ENCODE peak calls at places on chromosomes 2 and 18, in six cellular contexts. K is NB4, P is fibroblast of lung, R is psoas muscle, F is GM23338, U is astrocyte of the spinal cord. W is an unnamed sample.

GRCh38 chr2:237227190-237227988 is 141.7 kb downstream of the COPS8 start:
- DNase-seq in K (peak), F (no peak), U (peak), P (peak), R (no peak), W (no peak)

GRCh38 chr2:232363784-232364615 is 14.6 kb upstream of the ALPP start:
- DNase-seq in R (peak), F (no peak), K (peak), U (peak), P (no peak), W (no peak)

GRCh38 chr2:72220170-72220569 is 72.5 kb upstream of the CYP26B1 start:
- DNase-seq in K (peak), R (no peak), P (no peak), U (no peak), F (peak), W (no peak)

GRCh38 chr18:62877448-62878221 is 162.3 kb downstream of the PHLPP1 start:
- DNase-seq in K (no peak), P (peak), U (peak), F (peak), R (no peak), W (no peak)

GRCh38 chr2:45649855-45650806 is 1.3 kb upstream of the PRKCE start:
- DNase-seq in F (peak), R (peak), K (peak), U (peak), P (peak), W (no peak)

GRCh38 chr2:108589786-108590185 is 55.5 kb downstream of the LIMS1 start:
- DNase-seq in U (no peak), F (no peak), P (peak), K (no peak), R (no peak), W (no peak)

GRCh38 chr2:224359569-224359968 is 42.3 kb downstream of the FAM124B start:
- DNase-seq in P (no peak), R (no peak), F (peak), K (peak), U (no peak), W (no peak)

GRCh38 chr2:3651686-3652516 is 6.1 kb upstream of the ALLC start:
- DNase-seq in R (no peak), K (peak), F (peak), P (peak), U (peak), W (peak)

GRCh38 chr18:58135170-58135569 is 91.1 kb downstream of the NEDD4L start:
- DNase-seq in R (no peak), P (peak), F (no peak), K (no peak), U (peak), W (no peak)

GRCh38 chr2:39738941-39739340 is 40.1 kb downstream of the THUMPD2 start:
- DNase-seq in P (peak), U (peak), F (no peak), K (no peak), R (no peak), W (no peak)

GRCh38 chr18:48075707-48076093 is 145.2 kb upstream of the SMAD2 start:
- DNase-seq in K (no peak), P (no peak), R (no peak), U (no peak), F (no peak), W (no peak)

GRCh38 chr2:65576861-65577601 is 144.6 kb upstream of the SPRED2 start:
- DNase-seq in P (peak), R (no peak), F (peak), K (no peak), U (peak), W (no peak)

GRCh38 chr2:238684362-238685326 is 163.2 kb upstream of the TWIST2 start:
- DNase-seq in R (peak), U (peak), K (peak), F (no peak), P (peak), W (no peak)

GRCh38 chr2:177692828-177693269 is 300.3 kb downstream of the AGPS start:
- DNase-seq in R (no peak), P (peak), U (no peak), F (peak), K (peak), W (no peak)

GRCh38 chr18:12976305-12976704 is 14.9 kb upstream of the CEP192 start:
- DNase-seq in U (no peak), K (no peak), R (no peak), P (no peak), F (no peak), W (no peak)

GRCh38 chr2:70069049-70069448 is 18.2 kb upstream of the PCBP1 start:
- DNase-seq in K (no peak), P (peak), U (no peak), F (no peak), R (no peak), W (no peak)

GRCh38 chr2:47008381-47009280 is 93.0 kb upstream of the MCFD2 start:
- DNase-seq in F (peak), P (peak), K (no peak), U (peak), R (peak), W (peak)

GRCh38 chr2:129777757-129778607 is 201.5 kb upstream of the RAB6C start:
- DNase-seq in R (no peak), P (no peak), K (no peak), U (no peak), F (no peak), W (no peak)

GRCh38 chr18:23135679-23136325 is 517 bp downstream of the CABLES1 start:
- DNase-seq in U (no peak), P (peak), F (peak), K (peak), R (peak), W (no peak)

GRCh38 chr18:51522821-51523220 is 325.3 kb upstream of the MEX3C start:
- DNase-seq in F (no peak), R (no peak), U (no peak), K (no peak), P (no peak), W (no peak)

GRCh38 chr2:117523267-117523666 is 291.2 kb upstream of the DDX18 start:
- DNase-seq in P (no peak), K (no peak), F (no peak), R (peak), U (peak), W (peak)

GRCh38 chr18:25284861-25285574 is 66.9 kb downstream of the ZNF521 start:
- DNase-seq in P (peak), R (peak), K (no peak), F (peak), U (peak), W (no peak)

GRCh38 chr2:69716555-69717120 is 25.3 kb upstream of the ANXA4 start:
- DNase-seq in F (no peak), R (no peak), P (peak), U (peak), K (no peak), W (no peak)

GRCh38 chr2:197080611-197081010 is 154.1 kb upstream of the PGAP1 start:
- DNase-seq in U (no peak), R (no peak), P (no peak), F (no peak), K (no peak), W (no peak)

GRCh38 chr2:207014424-207014823 is 75.1 kb downstream of the CPO start:
- DNase-seq in R (no peak), U (no peak), F (no peak), P (no peak), K (no peak), W (no peak)

GRCh38 chr2:115541808-115542207 is 1099.4 kb downstream of the DPP10 start:
- DNase-seq in R (no peak), P (no peak), F (no peak), K (no peak), U (no peak), W (no peak)
- TF ChIP-seq CTCF in R (no peak), P (no peak), F (no peak), K (no peak), U (no peak), W (no peak)

GRCh38 chr2:96108578-96109561 is 7.5 kb downstream of the ADRA2B start:
- DNase-seq in P (no peak), U (no peak), K (no peak), F (peak), R (peak), W (no peak)
- H3K4me3 ChIP-seq in P (no peak), U (no peak), K (no peak), F (peak), R (no peak), W (no peak)

GRCh38 chr2:26838121-26838906 is 9.6 kb upstream of the DPYSL5 start:
- DNase-seq in R (no peak), P (peak), K (peak), F (peak), U (peak), W (no peak)

GRCh38 chr2:26845021-26845420 is 2.9 kb upstream of the DPYSL5 start:
- DNase-seq in P (no peak), F (no peak), K (no peak), R (no peak), U (no peak), W (no peak)

GRCh38 chr2:26846334-26846863 is 1.5 kb upstream of the DPYSL5 start:
- DNase-seq in U (peak), R (peak), K (peak), P (peak), F (peak), W (peak)

GRCh38 chr2:26843041-26843440 is 4.9 kb upstream of the DPYSL5 start:
- DNase-seq in K (no peak), R (no peak), U (no peak), F (no peak), P (no peak), W (no peak)

DNA sequence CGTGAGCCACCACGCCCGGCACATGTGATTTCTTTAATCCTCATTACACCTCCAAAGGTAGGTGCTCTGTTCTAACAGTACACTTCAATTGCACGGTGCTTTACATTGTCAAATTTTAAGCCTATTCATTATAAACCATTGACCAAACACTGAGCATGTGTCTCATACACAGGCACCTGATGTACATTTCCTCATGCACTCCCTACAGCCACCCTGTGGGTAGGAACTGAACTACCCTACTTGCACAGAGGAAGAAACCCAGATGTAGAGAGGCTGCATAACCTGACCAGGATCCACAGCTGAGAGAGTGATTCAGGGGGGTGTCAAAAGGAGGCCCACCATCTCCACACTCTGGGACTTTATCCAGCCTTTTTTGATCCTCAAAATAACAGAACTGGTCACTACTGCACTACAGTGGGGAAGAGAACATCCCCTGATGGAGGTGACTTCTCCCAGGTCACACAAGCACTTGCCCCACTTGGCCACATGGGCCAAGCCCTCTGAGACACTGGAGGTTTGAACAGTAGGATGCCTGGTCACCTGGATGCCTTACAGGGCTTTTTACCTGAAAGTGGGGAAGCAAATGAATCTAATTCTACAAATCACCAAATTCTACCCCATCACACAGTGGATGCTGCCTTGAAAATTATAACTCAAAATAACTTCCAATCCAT is 6.9 kb upstream of the DPYSL5 start:
- DNase-seq in F (no peak), K (peak), R (no peak), P (no peak), U (no peak), W (no peak)
- TF ChIP-seq CTCF in F (peak), K (peak), R (no peak), P (no peak), U (no peak), W (no peak)

GRCh38 chr2:25620077-25620476 is 53.3 kb downstream of the DTNB start:
- DNase-seq in P (peak), F (no peak), R (no peak), K (peak), U (no peak), W (no peak)

GRCh38 chr2:25617948-25618646 is 55.3 kb downstream of the DTNB start:
- DNase-seq in U (peak), P (peak), K (no peak), F (no peak), R (no peak), W (peak)

GRCh38 chr2:25620711-25621110 is 52.7 kb downstream of the DTNB start:
- DNase-seq in F (no peak), U (no peak), P (no peak), R (no peak), K (no peak), W (no peak)

GRCh38 chr2:25619187-25619586 is 54.2 kb downstream of the DTNB start:
- DNase-seq in R (no peak), K (no peak), P (no peak), F (no peak), U (no peak), W (no peak)

DNA sequence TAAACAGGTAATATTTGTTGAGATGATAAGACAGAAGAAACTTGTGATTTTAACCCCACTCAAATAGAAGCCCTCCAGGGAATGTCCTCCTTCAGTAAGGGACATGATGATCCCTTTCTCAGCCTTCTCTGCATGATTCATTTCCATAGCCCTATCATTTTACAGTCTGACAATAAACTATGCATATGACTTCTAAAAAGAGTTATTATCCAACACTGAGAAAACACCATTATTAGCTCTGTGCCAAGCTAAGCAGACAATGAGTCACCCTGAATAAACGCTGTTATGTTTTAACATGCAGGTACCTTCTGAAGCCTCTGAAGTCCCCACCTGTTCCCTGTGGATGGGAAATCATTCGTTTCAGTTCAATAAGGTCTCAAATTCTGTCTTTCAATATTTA is 54.7 kb downstream of the DTNB start:
- DNase-seq in F (no peak), U (peak), K (no peak), R (no peak), P (peak), W (peak)
- H3K4me3 ChIP-seq in F (no peak), U (no peak), K (no peak), R (no peak), P (no peak), W (peak)

GRCh38 chr18:21192308-21192624 is 49.8 kb upstream of the GREB1L start:
- DNase-seq in P (no peak), K (no peak), F (no peak), U (no peak), R (no peak), W (no peak)

GRCh38 chr18:21187886-21188285 is 54.1 kb upstream of the GREB1L start:
- DNase-seq in R (no peak), K (no peak), U (no peak), P (no peak), F (no peak), W (no peak)

GRCh38 chr18:21196426-21196825 is 45.6 kb upstream of the GREB1L start:
- DNase-seq in K (no peak), R (no peak), F (no peak), P (no peak), U (peak), W (no peak)

GRCh38 chr18:21194871-21195771 is 46.9 kb upstream of the GREB1L start:
- DNase-seq in F (peak), R (no peak), U (peak), K (peak), P (peak), W (no peak)

DNA sequence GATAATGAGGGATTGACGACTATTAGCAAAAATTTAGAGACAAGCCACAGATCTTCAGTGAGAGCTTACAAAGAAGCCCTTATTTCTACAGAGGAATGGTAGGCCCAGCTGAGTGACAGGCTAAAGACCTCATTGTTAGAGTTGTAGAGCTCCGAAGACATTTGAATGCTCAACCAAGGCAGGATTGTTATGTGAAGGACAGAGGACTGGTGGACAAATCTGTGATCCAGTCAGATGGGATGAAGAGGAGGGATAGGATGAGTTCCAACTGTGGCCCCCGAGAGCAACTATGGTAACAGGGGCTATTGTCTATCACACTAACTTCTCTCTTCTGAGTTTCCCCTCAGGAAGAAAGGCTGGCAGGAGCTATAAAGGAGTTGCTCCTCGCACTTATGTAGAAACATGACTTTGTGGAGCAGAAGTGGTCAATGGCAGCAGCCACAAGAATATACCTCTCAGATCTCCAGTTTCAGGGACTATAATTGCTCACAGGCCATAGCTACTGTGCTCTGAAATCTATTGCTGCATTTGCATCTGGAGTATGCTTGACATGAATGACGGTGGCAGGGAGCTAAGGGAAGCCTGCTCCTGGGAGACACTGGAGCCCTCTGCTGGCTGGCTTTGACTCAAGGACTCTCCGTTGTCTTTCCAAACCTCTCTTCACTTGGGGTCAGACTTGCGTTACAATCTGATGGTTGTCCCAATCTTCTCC is 50.3 kb upstream of the GREB1L start:
- DNase-seq in P (peak), K (peak), R (peak), U (peak), F (peak), W (peak)
- TF ChIP-seq CTCF in P (peak), K (peak), R (peak), U (peak), F (peak), W (peak)

W was measured in LNCaP clone FGC.